ENCODE peak calls at places on chromosome 18, in six cellular contexts. D, M, L, U, J and Y are unnamed samples.

GRCh38 chr18:3060667-3061580 is 48.0 kb upstream of the LPIN2 start:
- DNase-seq in L (no peak), U (peak; percentile 43), D (no peak), M (no peak), J (no peak), Y (no peak)

GRCh38 chr18:808086-808485 is 4.0 kb downstream of the YES1 start:
- DNase-seq in L (no peak), U (no peak), M (no peak), D (no peak), J (no peak), Y (no peak)

GRCh38 chr18:45166341-45167108 is 448.8 kb upstream of the SLC14A2 start:
- DNase-seq in J (peak; percentile 97), D (no peak), L (peak; percentile 94), U (no peak), M (no peak), Y (no peak)

GRCh38 chr18:55763298-55763697 is 175.3 kb upstream of the TCF4 start:
- DNase-seq in J (peak; percentile 46), M (no peak), L (no peak), D (no peak), U (no peak), Y (no peak)

GRCh38 chr18:44229693-44230108 is 451.0 kb upstream of the SETBP1 start:
- DNase-seq in J (no peak), M (no peak), L (no peak), D (no peak), U (no peak), Y (peak; percentile 27)

GRCh38 chr18:31490387-31490786 is 7.6 kb upstream of the DSG2 start:
- DNase-seq in M (no peak), L (no peak), U (no peak), J (no peak), D (no peak), Y (no peak)

GRCh38 chr18:13539050-13539449 is 187.3 kb downstream of the FAM210A start:
- DNase-seq in U (peak; percentile 17), M (no peak), D (no peak), J (no peak), L (no peak), Y (no peak)

GRCh38 chr18:27652480-27653121 is 467.5 kb upstream of the CHST9 start:
- DNase-seq in D (no peak), U (no peak), L (no peak), J (no peak), M (no peak), Y (no peak)

GRCh38 chr18:33612632-33613031 is 34.6 kb downstream of the ASXL3 start:
- DNase-seq in M (no peak), U (no peak), L (no peak), D (no peak), J (no peak), Y (no peak)

GRCh38 chr18:31203794-31204148 is 41.1 kb upstream of the DSC1 start:
- DNase-seq in M (no peak), J (no peak), U (no peak), D (no peak), L (no peak), Y (no peak)

GRCh38 chr18:51614967-51615571 is 417.6 kb upstream of the MEX3C start:
- DNase-seq in J (no peak), D (no peak), L (no peak), M (no peak), U (no peak), Y (no peak)

GRCh38 chr18:2502880-2503279 is 68.4 kb downstream of the METTL4 start:
- DNase-seq in M (no peak), D (no peak), L (no peak), U (no peak), J (no peak), Y (no peak)

GRCh38 chr18:58525517-58525916 is 103.4 kb downstream of the ALPK2 start:
- DNase-seq in J (peak; percentile 75), U (no peak), M (no peak), D (no peak), L (no peak), Y (no peak)

GRCh38 chr18:21894619-21895367 is 154.2 kb downstream of the MIB1 start:
- DNase-seq in D (no peak), L (no peak), M (no peak), J (no peak), U (no peak), Y (no peak)

GRCh38 chr18:69874058-69874457 is 73.6 kb downstream of the CD226 start:
- DNase-seq in M (no peak), D (no peak), U (no peak), L (no peak), J (no peak), Y (no peak)

GRCh38 chr18:74477771-74478170 is 18.4 kb upstream of the CNDP2 start:
- DNase-seq in L (no peak), M (no peak), J (no peak), U (no peak), D (no peak), Y (no peak)

GRCh38 chr18:3388980-3389379 is 61.0 kb upstream of the TGIF1 start:
- DNase-seq in U (no peak), D (no peak), J (no peak), L (no peak), M (no peak), Y (no peak)

GRCh38 chr18:31042391-31043181 is at the start of gene DSC3:
- DNase-seq in J (no peak), L (no peak), U (peak; percentile 86), M (peak; percentile 73), D (peak; percentile 69), Y (peak; percentile 66)

GRCh38 chr18:51447943-51448342 is 250.5 kb upstream of the MEX3C start:
- DNase-seq in D (no peak), M (no peak), L (no peak), J (no peak), U (no peak), Y (no peak)

GRCh38 chr18:61998957-61999356 is 106.2 kb upstream of the RNF152 start:
- DNase-seq in L (no peak), M (no peak), J (peak; percentile 92), U (no peak), D (no peak), Y (no peak)

GRCh38 chr18:57003342-57003741 is 143.5 kb upstream of the BOD1L2 start:
- DNase-seq in J (no peak), D (no peak), L (no peak), U (no peak), M (no peak), Y (no peak)

GRCh38 chr18:6543330-6543908 is 128.7 kb upstream of the L3MBTL4 start:
- DNase-seq in J (peak; percentile 9), U (peak; percentile 61), M (peak; percentile 64), D (no peak), L (no peak), Y (no peak)

GRCh38 chr18:40157120-40157519 is 1797.9 kb upstream of the PIK3C3 start:
- DNase-seq in U (no peak), J (no peak), D (no peak), L (no peak), M (no peak), Y (no peak)

DNA sequence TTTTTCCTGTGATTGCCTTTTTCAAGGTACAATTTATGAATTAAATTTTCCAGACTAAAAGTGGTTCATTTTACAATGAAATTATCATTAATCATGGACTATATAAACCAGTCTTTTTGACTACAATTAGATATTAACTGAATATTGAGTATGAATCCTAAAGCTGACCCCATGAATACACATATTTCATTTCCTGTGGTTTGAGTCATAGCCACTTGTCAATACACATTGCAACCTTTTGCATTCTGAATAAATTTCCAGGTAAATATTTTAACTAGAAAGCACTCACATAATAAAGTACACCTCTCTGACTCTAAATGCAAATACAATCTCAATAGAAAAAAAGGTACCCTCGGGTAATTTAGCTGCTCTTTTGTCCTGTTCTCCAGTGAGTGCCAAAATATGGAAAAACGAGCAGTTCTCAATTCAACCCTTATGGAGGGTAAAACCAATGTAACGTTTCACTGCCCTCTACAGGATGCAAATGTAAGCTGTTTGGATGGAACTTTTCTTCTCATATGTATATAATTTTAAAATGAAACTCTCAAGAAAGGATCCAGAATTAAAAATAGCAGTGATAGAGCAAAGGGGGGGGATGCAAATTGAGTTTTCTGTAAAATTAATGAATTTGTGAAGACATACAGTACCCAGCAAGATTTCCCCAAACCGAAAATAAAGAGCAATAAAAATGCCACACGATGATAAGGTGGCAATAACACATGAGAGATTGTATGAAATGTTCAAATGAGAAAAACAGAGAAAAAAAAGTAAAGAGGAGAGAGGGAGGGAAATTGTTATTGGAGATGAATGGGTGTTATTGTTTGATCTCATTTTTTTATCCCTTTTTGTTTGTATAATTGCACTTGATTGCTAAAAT is 1795.7 kb upstream of the PIK3C3 start:
- DNase-seq in M (peak; percentile 71), U (no peak), J (peak; percentile 1), L (peak; percentile 45), D (no peak), Y (no peak)
- TF ChIP-seq CTCF in M (peak; percentile 83), U (peak; percentile 85), J (peak; percentile 76), L (peak; percentile 77), D (peak; percentile 65), Y (peak; percentile 79)

GRCh38 chr18:24677011-24677410 is 216.6 kb downstream of the HRH4 start:
- DNase-seq in D (no peak), M (no peak), L (no peak), J (peak; percentile 4), U (no peak), Y (no peak)

GRCh38 chr18:24674236-24675004 is 214.0 kb downstream of the HRH4 start:
- DNase-seq in J (no peak), L (no peak), D (no peak), U (no peak), M (no peak), Y (no peak)

GRCh38 chr18:24669502-24669901 is 209.1 kb downstream of the HRH4 start:
- DNase-seq in M (no peak), L (no peak), U (no peak), J (no peak), D (no peak), Y (no peak)

GRCh38 chr18:24678113-24678512 is 217.7 kb downstream of the HRH4 start:
- DNase-seq in M (no peak), J (no peak), L (no peak), U (no peak), D (no peak), Y (no peak)

GRCh38 chr18:24672165-24672950 is 211.9 kb downstream of the HRH4 start:
- DNase-seq in L (no peak), D (no peak), J (no peak), M (peak; percentile 14), U (no peak), Y (no peak)
- TF ChIP-seq CTCF in L (peak; percentile 56), D (no peak), J (no peak), M (peak; percentile 32), U (peak; percentile 21), Y (peak; percentile 29)

DNA sequence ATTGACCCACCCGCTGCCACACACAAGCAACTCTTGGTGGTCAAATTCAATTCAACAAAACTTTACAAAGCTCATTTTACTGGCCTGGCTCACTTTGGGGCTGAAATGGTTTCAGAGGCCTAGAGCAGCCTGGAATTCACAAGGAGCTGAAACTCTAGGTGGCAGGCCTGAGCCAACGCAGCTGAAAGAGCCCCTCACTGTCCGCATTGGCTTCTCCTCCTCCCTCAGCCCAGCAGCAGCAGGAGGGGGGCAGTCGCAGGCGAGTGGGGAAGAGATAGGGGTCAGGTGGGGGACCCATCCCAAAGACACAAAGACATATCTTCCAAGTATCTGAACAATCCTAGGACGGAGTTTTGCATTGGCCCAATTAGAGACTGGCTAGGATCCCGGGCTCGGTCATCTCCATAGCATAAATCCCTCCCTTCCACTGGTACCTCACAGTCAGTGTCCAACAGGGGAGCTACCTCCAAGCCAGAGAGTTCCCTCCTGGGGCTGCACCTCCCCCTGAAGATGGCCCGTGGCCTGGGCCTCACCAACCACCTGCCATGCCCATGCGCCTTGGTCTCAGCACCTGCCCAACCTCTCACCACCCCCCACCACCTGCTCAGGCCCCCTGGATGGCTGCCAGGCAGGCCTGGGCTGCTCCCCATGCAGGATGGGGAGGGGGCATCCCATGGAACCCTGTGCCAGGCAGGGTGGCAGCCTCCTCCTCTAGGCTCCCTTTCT is 113.4 kb downstream of the ZBTB7C start:
- DNase-seq in L (no peak), J (no peak), U (peak; percentile 86), M (peak; percentile 76), D (peak; percentile 27), Y (peak; percentile 77)
- TF ChIP-seq CTCF in L (no peak), J (peak; percentile 40), U (peak; percentile 74), M (peak; percentile 57), D (peak; percentile 38), Y (peak; percentile 69)

GRCh38 chr18:76689646-76690264 is 132.6 kb upstream of the ZNF236 start:
- DNase-seq in M (peak; percentile 33), J (no peak), D (no peak), U (no peak), L (no peak), Y (no peak)
- TF ChIP-seq CTCF in M (peak; percentile 33), J (peak; percentile 15), D (no peak), U (peak; percentile 52), L (peak; percentile 45), Y (peak; percentile 52)